ENCODE peak calls at places on chromosomes 5 and 9, in nine cellular contexts. U is globus pallidus, E is HCEC 1CT, L is astrocyte of the spinal cord, T is astrocyte, D is uterus, K is NCI-H345, A is iris pigment epithelial cell, S is activated T-cell treated with anti-CD3 and anti-CD28 coated beads for 1 hour. B is an unnamed sample.

GRCh38 chr9:35426627-35427026 is 63.3 kb upstream of the RUSC2 start:
- DNase-seq in U (no peak), E (no peak), L (no peak), T (no peak), D (no peak), K (no peak), A (no peak), S (no peak), B (no peak)

GRCh38 chr5:147782053-147783028 is at the start of gene JAKMIP2:
- DNase-seq in U (peak), E (no peak), L (peak), T (peak), D (peak), K (peak), A (peak), S (peak), B (peak)

GRCh38 chr5:127612441-127613141 is 36.3 kb upstream of the CTXN3 start:
- DNase-seq in U (no peak), E (no peak), L (no peak), T (no peak), D (no peak), K (no peak), A (peak), S (no peak), B (no peak)

GRCh38 chr9:88646539-88646938 is 111.6 kb downstream of the NXNL2 start:
- DNase-seq in U (no peak), E (no peak), L (no peak), T (no peak), D (no peak), K (no peak), A (no peak), S (no peak), B (no peak)

GRCh38 chr5:174518512-174518911 is 205.9 kb upstream of the MSX2 start:
- DNase-seq in U (no peak), E (no peak), L (no peak), T (no peak), D (no peak), K (no peak), A (no peak), S (no peak), B (no peak)

GRCh38 chr5:135488727-135489465 is 36.7 kb upstream of the TIFAB start:
- DNase-seq in U (peak), E (peak), L (peak), T (peak), D (no peak), K (peak), A (peak), S (no peak), B (no peak)

GRCh38 chr9:34378376-34379060 is 1.8 kb upstream of the MYORG start:
- DNase-seq in U (no peak), E (no peak), L (no peak), T (no peak), D (no peak), K (no peak), A (no peak), S (no peak), B (no peak)

GRCh38 chr5:35810561-35810960 is 46.1 kb upstream of the IL7R start:
- DNase-seq in U (no peak), E (no peak), L (no peak), T (no peak), D (no peak), K (no peak), A (no peak), S (no peak), B (no peak)

GRCh38 chr5:147310059-147310704 is 75.4 kb downstream of the STK32A start:
- DNase-seq in U (peak), E (peak), L (peak), T (peak), D (peak), K (peak), A (peak), S (no peak), B (no peak)

GRCh38 chr5:61677220-61677619 is 345.2 kb downstream of the ZSWIM6 start:
- DNase-seq in U (no peak), E (no peak), L (no peak), T (no peak), D (no peak), K (no peak), A (no peak), S (no peak), B (no peak)

GRCh38 chr5:171748720-171749119 is 36.9 kb upstream of the SMIM23 start:
- DNase-seq in U (no peak), E (no peak), L (no peak), T (no peak), D (no peak), K (no peak), A (no peak), S (no peak), B (no peak)

GRCh38 chr9:109409998-109410397 is 88.1 kb downstream of the PTPN3 start:
- DNase-seq in U (no peak), E (no peak), L (no peak), T (no peak), D (no peak), K (no peak), A (no peak), S (no peak), B (no peak)

GRCh38 chr5:154648706-154649105 is 106.5 kb upstream of the LARP1 start:
- DNase-seq in U (no peak), E (no peak), L (no peak), T (no peak), D (no peak), K (no peak), A (no peak), S (no peak), B (no peak)

GRCh38 chr5:137492321-137492720 is 6.8 kb downstream of the SPOCK1 start:
- DNase-seq in U (no peak), E (no peak), L (peak), T (peak), D (no peak), K (no peak), A (peak), S (no peak), B (no peak)

GRCh38 chr9:74173284-74173683 is 323.9 kb upstream of the RORB start:
- DNase-seq in U (no peak), E (no peak), L (no peak), T (no peak), D (no peak), K (no peak), A (no peak), S (no peak), B (no peak)

GRCh38 chr9:104872959-104873850 is 54.8 kb downstream of the ABCA1 start:
- DNase-seq in U (peak), E (peak), L (peak), T (peak), D (peak), K (no peak), A (peak), S (no peak), B (no peak)

GRCh38 chr9:88660611-88661010 is 125.6 kb downstream of the NXNL2 start:
- DNase-seq in U (no peak), E (peak), L (no peak), T (no peak), D (no peak), K (peak), A (peak), S (no peak), B (peak)

B was measured in OCI-LY7.